ENCODE peak calls at places on chromosome 12, in six cellular contexts. G is hippocampal formation; U is stimulated activated CD8-positive, alpha-beta memory T cell treated with anti-CD3 and anti-CD28 coated beads, Interleukin-4, amount 100 ng/mL, for 1 hour; D is dorsolateral prefrontal cortex; H is astrocyte of the cerebellum; M is activated T-helper 1 cell treated with Interleukin-2 at 50 U/mL for 16 hours. F is an unnamed sample.

GRCh38 chr12:92147491-92147890 is 1.8 kb upstream of the BTG1 start:
- DNase-seq in D (no peak), M (no peak), G (no peak), H (no peak), U (no peak), F (no peak)

GRCh38 chr12:67702136-67702535 is 53.6 kb downstream of the DYRK2 start:
- DNase-seq in M (no peak), D (no peak), U (no peak), H (no peak), G (no peak), F (no peak)

GRCh38 chr12:19431407-19432308 is 7.6 kb upstream of the AEBP2 start:
- DNase-seq in D (no peak), M (no peak), H (peak; percentile 43), G (no peak), U (no peak), F (peak; percentile 51)

GRCh38 chr12:19912996-19913395 is 455.3 kb upstream of the PDE3A start:
- DNase-seq in H (no peak), M (no peak), D (no peak), U (no peak), G (no peak), F (no peak)

GRCh38 chr12:51275088-51275487 is 4.9 kb upstream of the SMAGP start:
- DNase-seq in M (no peak), D (no peak), U (no peak), G (no peak), H (no peak), F (no peak)

GRCh38 chr12:12899530-12900380 is 8.4 kb downstream of the GPRC5A start:
- DNase-seq in M (no peak), D (no peak), U (no peak), H (peak; percentile 79), G (no peak), F (peak; percentile 93)

GRCh38 chr12:128829870-128830504 is 6.2 kb upstream of the SLC15A4 start:
- DNase-seq in D (no peak), H (no peak), G (no peak), M (no peak), U (no peak), F (no peak)

GRCh38 chr12:64609543-64610091 is 678 bp upstream of the RASSF3 start:
- DNase-seq in G (no peak), D (no peak), H (no peak), M (no peak), U (no peak), F (no peak)

GRCh38 chr12:113184098-113184899 is 979 bp downstream of the DDX54 start:
- DNase-seq in U (no peak), M (no peak), D (peak; percentile 38), G (no peak), H (no peak), F (no peak)

GRCh38 chr12:52181757-52182156 is 10.1 kb downstream of the KRT80 start:
- DNase-seq in G (no peak), H (peak; percentile 74), D (no peak), U (no peak), M (no peak), F (peak; percentile 30)

GRCh38 chr12:116813271-116814041 is 67.8 kb downstream of the HRK start:
- DNase-seq in D (no peak), M (no peak), U (no peak), G (no peak), H (no peak), F (no peak)

GRCh38 chr12:92136883-92137582 is 8.6 kb downstream of the BTG1 start:
- DNase-seq in H (no peak), U (no peak), M (no peak), D (no peak), G (no peak), F (peak; percentile 89)